ENCODE peak calls at places on chromosomes 11 and 22, in four cellular contexts. C, V, K and T are unnamed samples. For H3K9me3, the result is how much of the 10 kb centered on the place peaks cover.

GRCh38 chr11:114110948-114111347 is 51.4 kb downstream of the ZBTB16 start:
- DNase-seq in C (no peak), K (no peak), V (peak), T (no peak)

GRCh38 chr11:29211205-29211604 is 805.6 kb downstream of the KCNA4 start:
- DNase-seq in C (no peak), K (no peak), V (no peak), T (no peak)

GRCh38 chr11:33742249-33742851 is 6.1 kb upstream of the CD59 start:
- DNase-seq in C (no peak), K (peak), V (no peak), T (no peak)

GRCh38 chr11:117456027-117456720 is 128.5 kb downstream of the CEP164 start:
- DNase-seq in V (no peak), C (no peak), K (peak), T (no peak)

GRCh38 chr11:17102447-17102846 is 25.0 kb upstream of the RPS13 start:
- DNase-seq in K (no peak), C (no peak), V (no peak), T (no peak)

GRCh38 chr11:93652161-93652597 is 9.3 kb upstream of the CEP295 start:
- DNase-seq in V (no peak), C (peak), K (peak), T (no peak)

GRCh38 chr11:8728566-8728965 is 46.0 kb downstream of the RPL27A start:
- DNase-seq in K (no peak), C (no peak), V (no peak), T (no peak)

GRCh38 chr22:24593810-24594568 is 1.1 kb upstream of the LRRC75B start:
- DNase-seq in C (peak), V (no peak), K (no peak), T (no peak)

GRCh38 chr11:16841481-16841880 is 103.0 kb downstream of the C11orf58 start:
- DNase-seq in C (no peak), K (no peak), V (no peak), T (no peak)

GRCh38 chr11:130054966-130055365 is 14.7 kb upstream of the APLP2 start:
- DNase-seq in V (no peak), K (no peak), C (no peak), T (no peak)

GRCh38 chr22:36541831-36542391 is 12.9 kb upstream of the EIF3D start:
- DNase-seq in V (no peak), K (no peak), C (no peak), T (no peak)

GRCh38 chr11:128501576-128502549 is 85.5 kb downstream of the ETS1 start:
- DNase-seq in C (no peak), V (no peak), K (no peak), T (no peak)

GRCh38 chr11:69930081-69931059 is 111.2 kb upstream of the FGF3 start:
- DNase-seq in C (no peak), V (no peak), K (no peak), T (no peak)

GRCh38 chr22:43587574-43587973 is 175.8 kb downstream of the MPPED1 start:
- DNase-seq in V (no peak), C (no peak), K (no peak), T (no peak)

GRCh38 chr22:38172489-38173155 is 9.0 kb downstream of the PLA2G6 start:
- DNase-seq in C (peak), K (no peak), V (peak), T (no peak)

GRCh38 chr11:11966826-11967668 is 41.4 kb downstream of the DKK3 start:
- DNase-seq in V (peak), C (peak), K (peak), T (peak)

GRCh38 chr22:37406836-37407235 is 20.4 kb downstream of the ELFN2 start:
- DNase-seq in C (no peak), V (no peak), K (no peak), T (no peak)

GRCh38 chr22:46145361-46145851 is 4.9 kb upstream of the PPARA start:
- DNase-seq in K (no peak), V (no peak), C (no peak), T (no peak)

GRCh38 chr22:31630331-31631329 is 31.4 kb downstream of the PISD start:
- DNase-seq in K (peak), C (peak), V (peak), T (peak)

GRCh38 chr11:57335343-57336110 is at the start of gene SSRP1:
- DNase-seq in K (peak), V (peak), C (peak), T (peak)

GRCh38 chr11:94553938-94554337 is 10.2 kb downstream of the FUT4 start:
- DNase-seq in V (no peak), K (no peak), C (no peak), T (no peak)

GRCh38 chr22:28799834-28800307 is 498 bp downstream of the XBP1 start:
- DNase-seq in C (peak), V (peak), K (no peak), T (peak)

GRCh38 chr22:38034278-38034882 is 22.8 kb upstream of the PICK1 start:
- DNase-seq in K (no peak), V (peak), C (peak), T (no peak)

GRCh38 chr22:19914201-19914943 is 27.2 kb upstream of the COMT start:
- DNase-seq in C (no peak), K (no peak), V (no peak), T (no peak)

GRCh38 chr11:20479399-20479974 is 92.0 kb downstream of the PRMT3 start:
- DNase-seq in C (no peak), V (no peak), K (no peak), T (no peak)

GRCh38 chr11:61891331-61892084 is at the start of gene FADS3:
- DNase-seq in K (peak), V (peak), C (peak), T (peak)

GRCh38 chr11:22785251-22785650 is 44.4 kb downstream of the SVIP start:
- DNase-seq in K (no peak), C (no peak), V (no peak), T (no peak)

GRCh38 chr22:21923163-21923561 is 29.5 kb downstream of the PPM1F start:
- DNase-seq in V (no peak), C (no peak), K (no peak), T (no peak)

GRCh38 chr22:20319041-20319744 is 667 bp downstream of the DGCR6L start:
- DNase-seq in C (no peak), V (no peak), K (no peak), T (no peak)

GRCh38 chr11:6894097-6894496 is 1.8 kb upstream of the OR2D2 start:
- DNase-seq in C (no peak), V (no peak), K (no peak), T (no peak)

GRCh38 chr11:66626926-66627325 is 10.5 kb downstream of the RBM14 start:
- DNase-seq in C (no peak), K (no peak), V (no peak), T (no peak)

GRCh38 chr11:119975561-119976152 is 162.3 kb downstream of the TRIM29 start:
- DNase-seq in C (no peak), V (peak), K (no peak), T (no peak)

GRCh38 chr22:49663823-49664222 is 163.8 kb downstream of the BRD1 start:
- DNase-seq in V (no peak), K (no peak), C (no peak), T (no peak)

GRCh38 chr11:115501895-115502589 is 2.2 kb downstream of the CADM1 start:
- DNase-seq in K (no peak), V (no peak), C (no peak), T (no peak)

GRCh38 chr11:88508808-88509581 is 171.5 kb upstream of the CTSC start:
- DNase-seq in K (no peak), C (peak), V (peak), T (no peak)

GRCh38 chr11:120236169-120237107 is 3.5 kb upstream of the POU2F3 start:
- DNase-seq in C (no peak), V (no peak), K (no peak), T (no peak)

GRCh38 chr11:67419330-67420049 is 4.0 kb downstream of the CARNS1 start:
- DNase-seq in V (no peak), C (no peak), K (no peak), T (no peak)

DNA sequence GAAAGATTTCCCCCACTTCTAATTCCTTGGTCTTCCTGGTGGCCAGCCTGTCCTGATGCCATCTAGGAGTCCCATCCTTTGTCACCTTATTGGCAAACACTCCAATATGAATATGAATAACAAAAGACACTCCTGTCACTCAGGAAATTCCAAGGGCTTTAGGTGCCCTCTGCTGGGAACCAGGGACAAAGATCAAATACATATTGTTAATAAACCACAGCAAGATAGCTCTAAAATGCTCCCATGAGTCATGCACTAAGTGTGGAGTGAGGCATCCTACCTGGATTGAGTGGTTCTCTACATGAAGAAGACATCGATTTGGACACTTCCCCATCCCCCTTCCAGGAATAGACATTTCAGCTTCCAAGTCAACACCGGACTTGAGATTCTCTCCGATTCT is 823.6 kb downstream of the TBC1D22A start:
- DNase-seq in K (no peak), V (no peak), C (no peak), T (no peak)
- H3K9me3 ChIP-seq in K (under half), V (under half), C (under half), T (under half)

GRCh38 chr11:71198141-71198822 is 54.1 kb downstream of the SHANK2 start:
- DNase-seq in K (no peak), V (no peak), C (no peak), T (no peak)

GRCh38 chr11:71200172-71200716 is 52.1 kb downstream of the SHANK2 start:
- DNase-seq in C (no peak), V (no peak), K (no peak), T (no peak)

GRCh38 chr11:71198823-71199165 is 53.6 kb downstream of the SHANK2 start:
- DNase-seq in K (no peak), C (no peak), V (no peak), T (no peak)

GRCh38 chr11:71200761-71201160 is 51.6 kb downstream of the SHANK2 start:
- DNase-seq in K (no peak), V (no peak), C (no peak), T (no peak)

DNA sequence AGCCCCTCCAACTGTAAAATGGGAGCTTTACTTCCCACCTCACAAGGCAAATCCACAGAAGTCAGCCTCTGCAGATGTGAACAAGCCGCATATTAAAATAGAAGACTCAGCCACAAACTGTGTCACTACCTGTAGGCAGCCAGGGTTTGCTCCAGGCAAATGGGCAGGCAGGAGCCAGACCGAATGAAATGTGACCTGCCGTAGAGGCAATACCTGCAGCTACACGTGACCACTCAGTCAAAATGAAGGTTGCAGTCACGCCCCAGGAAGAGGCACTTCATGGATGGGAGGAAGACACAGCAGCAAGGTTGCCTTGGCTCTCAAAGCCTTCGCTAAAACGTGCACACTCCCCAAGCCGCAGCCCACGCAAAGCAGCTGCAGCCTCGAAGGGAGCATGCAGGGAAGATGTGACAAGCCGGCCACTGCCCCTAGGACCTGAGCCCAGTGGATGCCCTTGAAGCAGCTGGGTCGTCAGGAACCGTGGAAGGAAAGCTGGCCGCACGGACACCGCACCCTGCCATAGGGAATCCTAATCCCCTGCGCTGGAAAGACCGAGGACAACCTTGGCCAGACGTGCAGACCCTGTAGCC is 53.1 kb downstream of the SHANK2 start:
- DNase-seq in C (no peak), V (no peak), K (no peak), T (no peak)
- H3K9me3 ChIP-seq in C (under half), V (under half), K (under half), T (under half)

DNA sequence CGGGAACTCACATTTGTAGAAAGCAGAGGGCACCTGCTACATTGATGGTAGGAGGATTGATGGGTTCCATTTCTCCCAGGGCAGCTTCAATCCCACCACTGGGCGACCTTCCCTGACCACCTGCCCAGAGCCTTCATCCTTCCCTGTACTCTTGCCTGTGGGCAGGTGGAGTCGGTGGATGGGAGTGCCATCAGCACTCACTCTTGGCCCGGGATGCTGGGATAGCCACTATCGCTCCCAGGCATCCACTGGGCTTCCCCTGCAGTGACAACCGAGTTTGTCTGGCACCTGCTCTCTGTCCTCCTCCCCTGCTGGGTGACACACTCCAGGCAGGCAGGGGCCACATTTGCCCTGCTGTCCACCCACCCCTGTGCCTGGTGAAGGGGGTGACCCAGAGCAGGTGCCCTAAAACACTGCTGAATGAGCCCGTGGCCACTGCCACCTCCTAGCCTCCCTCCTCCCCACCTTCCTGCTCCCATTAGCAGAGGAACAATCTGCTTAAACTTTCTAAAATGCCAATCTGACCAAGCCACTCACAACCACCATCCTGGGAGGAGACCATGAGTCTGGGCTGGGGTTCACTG is 604.7 kb downstream of the TBC1D22A start:
- DNase-seq in K (no peak), V (no peak), C (peak), T (no peak)
- H3K9me3 ChIP-seq in K (under half), V (under half), C (under half), T (under half)

GRCh38 chr11:97548280-97548679 is 1158.5 kb downstream of the JRKL start:
- DNase-seq in C (no peak), K (no peak), V (no peak), T (no peak)
- H3K9me3 ChIP-seq in C (under half), K (under half), V (under half), T (under half)

GRCh38 chr11:1414650-1415049 is 24.9 kb downstream of the BRSK2 start:
- DNase-seq in V (no peak), C (no peak), K (no peak), T (no peak)
- H3K9me3 ChIP-seq in V (under half), C (under half), K (under half), T (under half)